ENCODE peak calls at places on chromosomes 12 and 14, in six cellular contexts. G is PC-3, K is GM23248, H is SK-N-SH, T is GM23338, M is OCI-LY7. Y is an unnamed sample. For H3K9me2, the result is how much of the 10 kb centered on the place peaks cover.

GRCh38 chr12:981176-981828 is 9.7 kb upstream of the ERC1 start:
- DNase-seq in G (peak), K (no peak), H (no peak), T (no peak), M (no peak), Y (no peak)

GRCh38 chr12:53071591-53072551 is 7.3 kb downstream of the SPRYD3 start:
- DNase-seq in G (no peak), K (peak), H (peak), T (no peak), M (no peak), Y (no peak)

GRCh38 chr14:85530626-85531025 is 682 bp downstream of the FLRT2 start:
- DNase-seq in G (no peak), K (peak), H (no peak), T (no peak), M (no peak), Y (no peak)

GRCh38 chr14:26841920-26842741 is 244.3 kb upstream of the NOVA1 start:
- DNase-seq in G (peak), K (peak), H (no peak), T (no peak), M (no peak), Y (no peak)

GRCh38 chr12:127238061-127238460 is 1028.9 kb upstream of the TMEM132C start:
- DNase-seq in G (no peak), K (no peak), H (no peak), T (no peak), M (no peak), Y (no peak)

GRCh38 chr12:114152890-114153289 is 186.8 kb upstream of the RBM19 start:
- DNase-seq in G (peak), K (peak), H (no peak), T (no peak), M (no peak), Y (no peak)

GRCh38 chr12:85688837-85689236 is 147.4 kb downstream of the RASSF9 start:
- DNase-seq in G (no peak), K (no peak), H (no peak), T (peak), M (no peak), Y (no peak)

GRCh38 chr12:29155079-29155478 is 6.0 kb downstream of the FAR2 start:
- DNase-seq in G (no peak), K (no peak), H (peak), T (no peak), M (peak), Y (no peak)

GRCh38 chr12:117473856-117474255 is 112.4 kb upstream of the NOS1 start:
- DNase-seq in G (no peak), K (no peak), H (no peak), T (no peak), M (no peak), Y (no peak)

GRCh38 chr12:5254703-5255102 is 177.2 kb upstream of the NTF3 start:
- DNase-seq in G (no peak), K (peak), H (no peak), T (no peak), M (no peak), Y (no peak)

GRCh38 chr14:90538716-90539495 is 142.1 kb downstream of the CALM1 start:
- DNase-seq in G (no peak), K (no peak), H (no peak), T (no peak), M (no peak), Y (no peak)

GRCh38 chr14:32709072-32709471 is 229.6 kb upstream of the NPAS3 start:
- DNase-seq in G (peak), K (peak), H (no peak), T (no peak), M (no peak), Y (no peak)

GRCh38 chr12:52876371-52876770 is 27.6 kb upstream of the KRT78 start:
- DNase-seq in G (peak), K (no peak), H (no peak), T (no peak), M (no peak), Y (no peak)

GRCh38 chr14:104226421-104227385 is 88.3 kb downstream of the KIF26A start:
- DNase-seq in G (no peak), K (no peak), H (no peak), T (no peak), M (peak), Y (no peak)

GRCh38 chr12:29743801-29744200 is 39.9 kb downstream of the TMTC1 start:
- DNase-seq in G (peak), K (peak), H (no peak), T (peak), M (no peak), Y (no peak)

GRCh38 chr12:93050026-93050747 is 121.1 kb upstream of the EEA1 start:
- DNase-seq in G (peak), K (peak), H (no peak), T (peak), M (no peak), Y (no peak)

GRCh38 chr12:67710582-67710981 is 62.0 kb downstream of the DYRK2 start:
- DNase-seq in G (peak), K (peak), H (no peak), T (no peak), M (no peak), Y (no peak)

GRCh38 chr14:68841030-68841809 is 48.4 kb upstream of the ZFP36L1 start:
- DNase-seq in G (peak), K (peak), H (no peak), T (no peak), M (no peak), Y (no peak)

GRCh38 chr12:100069795-100070194 is 72.9 kb downstream of the BLTP3B start:
- DNase-seq in G (no peak), K (no peak), H (no peak), T (no peak), M (no peak), Y (no peak)

GRCh38 chr12:132557969-132558856 is 52.2 kb downstream of the LRCOL1 start:
- DNase-seq in G (no peak), K (no peak), H (no peak), T (no peak), M (no peak), Y (no peak)

GRCh38 chr14:102040153-102040552 is 46.7 kb downstream of the HSP90AA1 start:
- DNase-seq in G (no peak), K (no peak), H (no peak), T (no peak), M (no peak), Y (no peak)

GRCh38 chr14:104827173-104828055 is 26.5 kb downstream of the ZBTB42 start:
- DNase-seq in G (peak), K (peak), H (peak), T (peak), M (peak), Y (peak)

GRCh38 chr12:21941522-21942376 is 523 bp upstream of the ABCC9 start:
- DNase-seq in G (no peak), K (peak), H (peak), T (peak), M (no peak), Y (no peak)

GRCh38 chr12:49698619-49699545 is 8.3 kb downstream of the FMNL3 start:
- DNase-seq in G (peak), K (peak), H (no peak), T (peak), M (peak), Y (no peak)

GRCh38 chr12:49055978-49056754 is 4.4 kb downstream of the KMT2D start:
- DNase-seq in G (peak), K (peak), H (peak), T (peak), M (peak), Y (peak)

GRCh38 chr14:90483551-90483950 is 86.7 kb downstream of the CALM1 start:
- DNase-seq in G (no peak), K (no peak), H (no peak), T (peak), M (no peak), Y (no peak)

GRCh38 chr12:7180685-7181084 is 8.8 kb upstream of the PEX5 start:
- DNase-seq in G (no peak), K (peak), H (no peak), T (no peak), M (no peak), Y (no peak)

DNA sequence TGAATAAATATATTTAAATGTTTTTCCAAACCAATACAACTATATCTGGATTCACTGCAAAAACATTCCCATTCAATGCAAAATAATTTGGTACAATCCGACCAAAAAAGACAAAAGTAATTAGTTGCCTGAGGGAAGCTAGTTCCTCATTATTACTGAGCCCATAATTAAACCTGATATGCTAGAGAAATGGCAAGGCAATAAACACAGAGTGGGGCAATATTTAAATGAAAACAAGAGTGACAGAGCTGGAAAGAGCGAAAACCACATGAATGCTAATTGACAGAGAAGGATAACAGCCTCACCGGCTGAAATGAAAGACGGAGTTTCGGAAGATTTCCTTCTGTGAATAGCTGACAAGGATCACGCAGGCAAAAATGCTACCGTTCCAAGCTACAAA is 82.6 kb downstream of the TMCC3 start:
- DNase-seq in G (no peak), K (no peak), H (no peak), T (no peak), M (no peak), Y (no peak)
- H3K9me2 ChIP-seq in G (under half), K (under half), H (under half), T (under half), M (under half), Y (under half)

DNA sequence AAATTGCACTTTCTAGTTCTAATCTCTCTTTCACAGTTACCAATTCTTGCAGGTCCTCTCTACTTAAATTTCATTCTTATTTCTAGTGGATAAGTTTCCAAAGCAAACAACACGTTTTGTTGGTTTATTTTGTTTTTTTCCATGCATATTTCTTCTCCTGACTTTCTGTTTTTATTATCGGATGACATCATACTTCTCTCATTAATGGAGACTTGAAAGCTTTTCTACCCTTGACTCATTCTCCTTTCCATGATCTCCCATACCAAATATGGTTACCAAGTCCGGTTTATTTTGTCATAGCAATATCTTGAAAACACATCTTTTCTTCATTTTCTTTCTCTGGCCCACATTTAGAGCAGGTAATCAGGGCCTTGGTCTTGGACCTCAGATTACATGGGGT is 796.5 kb downstream of the GALC start:
- DNase-seq in G (no peak), K (no peak), H (no peak), T (no peak), M (no peak), Y (no peak)
- H3K9me2 ChIP-seq in G (under half), K (under half), H (under half), T (under half), M (under half), Y (under half)

GRCh38 chr14:54347044-54347443 is 49.8 kb upstream of the CDKN3 start:
- DNase-seq in G (no peak), K (no peak), H (no peak), T (peak), M (no peak), Y (no peak)
- H3K9me2 ChIP-seq in G (under half), K (under half), H (under half), T (under half), M (under half), Y (under half)

DNA sequence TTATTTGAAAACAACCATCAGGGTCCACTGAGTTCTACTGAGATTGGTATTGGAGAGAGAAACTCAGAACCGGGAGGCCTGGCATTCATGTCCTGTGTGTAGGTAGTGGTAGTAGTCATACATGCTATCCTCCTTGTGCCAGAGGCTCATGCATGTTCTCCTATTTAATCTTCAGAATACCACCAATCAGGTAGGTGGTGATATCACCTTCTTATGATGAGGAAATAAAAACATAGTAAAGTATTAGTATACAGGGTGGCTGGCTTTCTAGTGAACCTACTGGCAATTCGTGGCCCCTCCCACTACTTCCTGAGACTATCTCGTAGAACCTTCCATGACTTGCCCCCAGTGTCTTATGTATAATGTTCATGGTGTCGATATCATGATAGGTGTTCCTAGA is 40.5 kb upstream of the EID3 start:
- DNase-seq in G (no peak), K (no peak), H (no peak), T (no peak), M (no peak), Y (no peak)
- H3K9me2 ChIP-seq in G (under half), K (under half), H (under half), T (under half), M (under half), Y (under half)

Y was measured in HCT116.